ENCODE peak calls at places on chromosomes 16 and 17, in seven cellular contexts. W is adrenal gland, A is sigmoid colon, G is gastrocnemius medialis, Y is body of pancreas, J is HepG2, S is uterus. B is an unnamed sample.
A peak's percentile ranks its signal among the peaks of the same experiment; 100 is the strongest.

GRCh38 chr17:13931752-13932477 is 137.4 kb upstream of the COX10 start:
- DNase-seq in W (peak; percentile 59), A (peak; percentile 88), G (no peak), Y (peak; percentile 36), J (no peak), S (peak; percentile 62), B (no peak)

GRCh38 chr16:2773188-2773968 is 3.7 kb downstream of the ELOB start:
- DNase-seq in W (no peak), A (no peak), G (no peak), Y (peak; percentile 4), J (no peak), S (no peak), B (no peak)

GRCh38 chr16:50445603-50446250 is 76.9 kb upstream of the BRD7 start:
- DNase-seq in W (no peak), A (no peak), G (no peak), Y (no peak), J (no peak), S (no peak), B (no peak)

GRCh38 chr17:45311762-45312476 is 4.9 kb downstream of the MAP3K14 start:
- DNase-seq in W (peak; percentile 86), A (peak; percentile 86), G (peak; percentile 92), Y (peak; percentile 86), J (peak; percentile 96), S (no peak), B (no peak)

GRCh38 chr17:48313096-48313495 is 116.9 kb downstream of the SKAP1 start:
- DNase-seq in W (no peak), A (no peak), G (no peak), Y (no peak), J (no peak), S (no peak), B (no peak)

GRCh38 chr17:15915996-15916395 is 28.9 kb upstream of the ADORA2B start:
- DNase-seq in W (no peak), A (no peak), G (no peak), Y (no peak), J (no peak), S (no peak), B (no peak)

GRCh38 chr17:7650509-7651096 is at the start of gene ATP1B2:
- DNase-seq in W (peak; percentile 77), A (peak; percentile 93), G (peak; percentile 19), Y (peak; percentile 84), J (peak; percentile 67), S (peak; percentile 72), B (no peak)

GRCh38 chr16:72480926-72481325 is 309.0 kb upstream of the PMFBP1 start:
- DNase-seq in W (no peak), A (no peak), G (no peak), Y (no peak), J (no peak), S (no peak), B (no peak)

GRCh38 chr16:57016831-57017230 is 27.5 kb downstream of the NLRC5 start:
- DNase-seq in W (no peak), A (no peak), G (no peak), Y (no peak), J (no peak), S (no peak), B (no peak)

GRCh38 chr16:57013902-57014301 is 24.5 kb downstream of the NLRC5 start:
- DNase-seq in W (no peak), A (no peak), G (no peak), Y (no peak), J (no peak), S (no peak), B (no peak)

GRCh38 chr16:57019746-57020145 is 30.4 kb downstream of the NLRC5 start:
- DNase-seq in W (no peak), A (peak; percentile 10), G (no peak), Y (no peak), J (no peak), S (no peak), B (no peak)

GRCh38 chr16:57016301-57016700 is 26.9 kb downstream of the NLRC5 start:
- DNase-seq in W (no peak), A (no peak), G (no peak), Y (no peak), J (no peak), S (no peak), B (no peak)

GRCh38 chr16:57017251-57017650 is 27.9 kb downstream of the NLRC5 start:
- DNase-seq in W (no peak), A (peak; percentile 2), G (no peak), Y (no peak), J (no peak), S (no peak), B (no peak)
- TF ChIP-seq POLR2A in W (no peak), A (no peak), G (no peak), Y (no peak), J (no peak), S (no peak), B (no peak)

GRCh38 chr17:57368637-57369336 is 112.5 kb downstream of the MSI2 start:
- DNase-seq in W (no peak), A (no peak), G (no peak), Y (no peak), J (peak; percentile 12), S (no peak), B (no peak)
- TF ChIP-seq CTCF in W (no peak), A (no peak), G (no peak), Y (no peak), J (peak; percentile 34), S (no peak), B (no peak)

GRCh38 chr17:965311-965989 is 14.1 kb downstream of the NXN start:
- DNase-seq in W (no peak), A (no peak), G (no peak), Y (no peak), J (no peak), S (no peak), B (no peak)

GRCh38 chr17:967122-967521 is 12.5 kb downstream of the NXN start:
- DNase-seq in W (no peak), A (no peak), G (no peak), Y (no peak), J (no peak), S (no peak), B (no peak)

GRCh38 chr17:969767-970387 is 9.7 kb downstream of the NXN start:
- DNase-seq in W (peak; percentile 45), A (peak; percentile 89), G (no peak), Y (no peak), J (no peak), S (peak; percentile 43), B (no peak)

GRCh38 chr17:970388-970768 is 9.2 kb downstream of the NXN start:
- DNase-seq in W (no peak), A (no peak), G (no peak), Y (no peak), J (no peak), S (no peak), B (no peak)

DNA sequence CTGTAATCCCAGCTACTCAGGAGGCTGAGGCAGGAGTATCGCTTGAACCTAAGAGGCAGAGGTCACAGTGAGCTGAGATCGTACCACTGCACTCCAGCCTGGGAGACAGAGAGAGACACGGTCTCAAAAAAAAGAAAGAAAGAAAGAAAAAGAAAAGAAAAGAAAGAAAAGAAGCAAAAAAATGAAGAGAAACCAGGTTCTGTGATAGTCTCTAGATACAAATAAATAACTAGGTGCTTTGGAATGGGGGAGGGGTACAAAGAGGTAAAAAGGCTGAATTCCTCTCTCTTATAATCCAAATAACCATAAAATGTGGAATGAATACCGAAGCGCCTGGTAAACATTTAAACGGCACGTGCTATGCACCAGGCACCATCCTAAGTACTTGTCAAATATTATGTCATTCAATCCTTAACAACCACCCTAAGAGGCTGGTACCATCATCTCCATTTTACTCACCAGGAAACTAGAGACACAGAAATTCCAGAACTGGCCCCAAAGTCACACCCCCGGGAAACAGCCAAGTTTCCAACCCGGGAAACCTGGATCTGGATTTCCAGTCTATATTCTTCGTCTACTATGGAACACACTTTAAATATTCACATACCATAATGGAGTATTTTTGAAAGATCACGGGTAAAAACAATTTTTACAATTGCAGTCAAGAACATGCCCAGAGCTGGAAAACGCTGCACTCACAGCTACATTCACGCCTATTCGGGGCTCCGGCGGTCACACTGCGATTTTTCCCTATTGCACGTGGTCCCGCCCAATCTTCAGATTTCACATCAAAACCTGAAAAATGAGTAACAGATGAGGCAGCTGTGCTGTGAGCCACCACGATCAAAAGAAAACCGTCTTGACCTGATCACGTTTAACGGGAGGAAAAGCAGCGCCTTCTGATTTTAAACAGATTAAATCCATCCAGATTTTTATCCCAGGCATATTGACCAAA is 10.5 kb downstream of the NXN start:
- DNase-seq in W (no peak), A (no peak), G (no peak), Y (no peak), J (no peak), S (no peak), B (no peak)
- H3K4me3 ChIP-seq in W (no peak overlapping the region), A (peak overlapping the region; percentile 32), G (peak overlapping the region; percentile 11), Y (no peak overlapping the region), J (no peak overlapping the region), S (peak overlapping the region; percentile 12), B (peak overlapping the region; percentile 47)

DNA sequence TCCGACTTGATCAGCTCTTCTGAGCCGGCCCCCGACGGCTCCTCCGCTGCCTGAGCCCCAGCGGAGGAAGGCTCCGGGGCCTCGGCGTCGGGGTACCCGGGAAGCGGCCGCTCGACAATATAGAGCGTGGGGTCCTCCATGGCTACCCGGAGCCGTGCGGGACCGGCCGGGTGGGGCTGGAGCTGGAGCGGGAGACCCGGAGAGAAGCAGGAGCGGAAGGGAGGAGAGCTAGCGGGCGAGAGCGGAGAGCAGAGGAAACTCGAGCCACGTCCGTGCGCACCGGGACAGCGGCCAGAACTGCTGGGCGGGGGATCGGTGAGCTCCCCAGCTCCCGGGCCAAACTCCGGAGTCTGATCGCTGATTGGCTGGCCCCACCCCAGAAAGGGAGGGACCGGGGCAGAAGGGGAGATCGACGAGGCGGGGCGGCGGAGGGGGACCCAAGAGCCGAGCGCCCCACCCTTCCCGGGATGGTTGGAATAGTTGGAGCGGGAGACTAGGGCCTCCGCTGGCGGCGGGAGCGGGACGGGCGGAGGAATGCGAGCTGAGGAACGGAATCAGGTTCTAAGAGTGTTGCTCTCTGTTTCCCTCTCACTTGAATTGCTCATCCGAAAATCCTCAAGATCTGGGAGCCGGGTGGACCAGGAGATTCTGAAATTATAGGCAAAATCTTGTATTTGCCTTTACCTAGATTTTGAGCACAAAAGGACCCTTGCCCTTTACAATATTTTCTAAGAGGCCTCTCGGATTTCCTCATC is at the start of gene CAVIN1:
- DNase-seq in W (peak; percentile 97), A (peak; percentile 100), G (peak; percentile 99), Y (peak; percentile 94), J (peak; percentile 90), S (peak; percentile 100), B (peak; percentile 100)
- TF ChIP-seq POLR2A in W (peak; percentile 96), A (peak; percentile 98), G (peak; percentile 95), Y (peak; percentile 65), J (peak; percentile 90), S (peak; percentile 97), B (peak; percentile 96)

GRCh38 chr16:66924527-66925321 is 611 bp downstream of the RRAD start:
- DNase-seq in W (no peak), A (no peak), G (no peak), Y (peak; percentile 47), J (no peak), S (no peak), B (no peak)
- TF ChIP-seq CTCF in W (no peak), A (peak; percentile 13), G (peak; percentile 41), Y (no peak), J (peak; percentile 77), S (peak; percentile 65), B (peak; percentile 59)

B was measured in esophagus muscularis mucosa.